ENCODE peak calls at places on chromosomes 2 and 18, in seven cellular contexts. G is stomach; N is body of pancreas; F is heart right ventricle; B is CD8-positive, alpha-beta T cell; I is Peyer's patch; H is left ventricle myocardium inferior. T is an unnamed sample.

GRCh38 chr2:137706786-137707613 is 257.3 kb upstream of the HNMT start:
- DNase-seq in B (no peak), I (no peak), N (no peak), H (no peak), G (no peak), F (no peak), T (no peak)

GRCh38 chr2:61658841-61659780 is 121.0 kb upstream of the XPO1 start:
- DNase-seq in B (no peak), N (peak; percentile 57), F (no peak), G (peak; percentile 31), H (no peak), I (no peak), T (no peak)

GRCh38 chr2:172478353-172478752 is 51.0 kb downstream of the ITGA6 start:
- DNase-seq in B (no peak), H (no peak), G (no peak), I (no peak), N (no peak), F (no peak), T (no peak)

GRCh38 chr2:768484-768883 is 91.3 kb upstream of the TMEM18 start:
- DNase-seq in H (no peak), B (no peak), G (no peak), I (no peak), F (no peak), N (no peak), T (no peak)

GRCh38 chr2:188404341-188405004 is 112.8 kb downstream of the GULP1 start:
- DNase-seq in N (no peak), I (no peak), B (no peak), G (no peak), H (no peak), F (no peak), T (no peak)

GRCh38 chr2:118013221-118013723 is 598 bp downstream of the CCDC93 start:
- DNase-seq in G (peak; percentile 55), H (peak; percentile 54), F (peak; percentile 65), I (peak; percentile 41), N (peak; percentile 63), B (peak; percentile 9), T (no peak)

GRCh38 chr2:233063269-233063975 is 3.3 kb downstream of the INPP5D start:
- DNase-seq in G (peak; percentile 41), N (no peak), I (peak; percentile 86), F (no peak), B (no peak), H (no peak), T (no peak)

GRCh38 chr18:36298113-36298701 is 694 bp downstream of the FHOD3 start:
- DNase-seq in N (no peak), G (no peak), B (no peak), H (no peak), I (no peak), F (peak; percentile 20), T (no peak)

GRCh38 chr18:64165906-64166305 is 17.0 kb upstream of the LINC00305 start:
- DNase-seq in G (no peak), I (no peak), B (no peak), N (no peak), H (no peak), F (no peak), T (no peak)

GRCh38 chr2:44479127-44479887 is 117.6 kb downstream of the CAMKMT start:
- DNase-seq in H (no peak), N (peak; percentile 71), F (no peak), B (no peak), G (no peak), I (peak; percentile 18), T (peak; percentile 28)

GRCh38 chr2:118864207-118864606 is 16.8 kb upstream of the EN1 start:
- DNase-seq in B (no peak), H (no peak), F (no peak), I (no peak), G (no peak), N (no peak), T (no peak)

GRCh38 chr2:229313591-229313990 is 42.5 kb upstream of the PID1 start:
- DNase-seq in I (no peak), N (peak; percentile 22), F (no peak), B (no peak), G (no peak), H (no peak), T (peak; percentile 12)

GRCh38 chr2:37705191-37705590 is 33.7 kb upstream of the CDC42EP3 start:
- DNase-seq in G (no peak), B (no peak), N (no peak), H (no peak), I (no peak), F (no peak), T (no peak)

GRCh38 chr2:44107086-44107740 is 61.5 kb upstream of the PPM1B start:
- DNase-seq in H (no peak), I (no peak), N (no peak), G (no peak), F (no peak), B (no peak), T (no peak)

GRCh38 chr2:80061881-80062280 is 242.7 kb downstream of the LRRTM1 start:
- DNase-seq in G (no peak), N (no peak), H (no peak), I (no peak), B (no peak), F (no peak), T (no peak)

GRCh38 chr18:27750014-27750413 is 426.9 kb downstream of the CDH2 start:
- DNase-seq in N (peak; percentile 32), F (no peak), G (peak; percentile 45), B (no peak), I (no peak), H (no peak), T (no peak)
- TF ChIP-seq CTCF in N (peak; percentile 19), F (peak; percentile 70), G (peak; percentile 38), B (no peak), I (peak; percentile 13), H (peak; percentile 73), T (peak; percentile 53)

GRCh38 chr2:77720115-77720514 is 197.9 kb upstream of the LRRTM4 start:
- DNase-seq in B (no peak), I (no peak), H (no peak), N (no peak), F (no peak), G (no peak), T (no peak)

GRCh38 chr2:77725045-77725444 is 202.9 kb upstream of the LRRTM4 start:
- DNase-seq in I (no peak), H (no peak), N (no peak), B (no peak), G (no peak), F (no peak), T (no peak)

GRCh38 chr2:77721593-77721992 is 199.4 kb upstream of the LRRTM4 start:
- DNase-seq in N (no peak), F (no peak), B (no peak), H (no peak), G (no peak), I (no peak), T (no peak)
- H3K4me3 ChIP-seq in N (no peak overlapping the region), F (no peak overlapping the region), B (no peak overlapping the region), H (no peak overlapping the region), G (no peak overlapping the region), I (no peak overlapping the region), T (no peak overlapping the region)

GRCh38 chr18:12431561-12431960 is 23.8 kb downstream of the PRELID3A start:
- DNase-seq in G (no peak), I (no peak), F (no peak), B (no peak), N (no peak), H (no peak), T (no peak)
- H3K36me3 ChIP-seq in G (peaks cover 75% of the 10 kb centered on the region), I (no peaks in the 10 kb centered on the region), F (peaks cover 35% of the 10 kb centered on the region), B (no peaks in the 10 kb centered on the region), N (no peaks in the 10 kb centered on the region), H (peaks cover 41% of the 10 kb centered on the region), T (peaks cover 19% of the 10 kb centered on the region)

GRCh38 chr18:23738151-23738550 is 48.9 kb downstream of the LAMA3 start:
- DNase-seq in H (no peak), G (no peak), F (no peak), I (no peak), N (no peak), B (no peak), T (no peak)
- TF ChIP-seq CTCF in H (no peak), G (no peak), F (no peak), I (no peak), N (no peak), B (no peak), T (no peak)

DNA sequence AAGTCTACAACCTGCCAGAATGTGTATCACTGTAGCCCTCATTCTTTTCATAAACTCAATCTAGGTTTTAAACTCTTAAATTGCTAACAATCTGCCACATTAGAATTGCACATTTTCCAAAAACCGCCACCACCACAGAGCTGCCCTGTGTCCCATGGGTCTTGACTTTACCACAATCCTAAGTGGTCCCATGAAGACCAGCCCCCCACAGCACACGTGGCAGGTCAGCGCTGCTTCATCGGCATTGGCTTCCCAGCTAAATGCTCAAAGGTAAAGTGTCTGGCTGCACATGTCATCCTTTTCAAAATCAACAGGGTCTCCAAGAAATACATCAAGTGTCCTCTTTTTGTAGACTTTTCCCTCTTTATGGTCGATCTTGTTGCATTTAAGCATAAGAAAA is 2.4 kb downstream of the TBC1D8 start:
- DNase-seq in G (no peak), F (no peak), N (no peak), I (no peak), B (no peak), H (no peak), T (no peak)
- H3K4me3 ChIP-seq in G (peak overlapping the region; percentile 75), F (no peak overlapping the region), N (no peak overlapping the region), I (no peak overlapping the region), B (no peak overlapping the region), H (peak overlapping the region; percentile 93), T (no peak overlapping the region)

DNA sequence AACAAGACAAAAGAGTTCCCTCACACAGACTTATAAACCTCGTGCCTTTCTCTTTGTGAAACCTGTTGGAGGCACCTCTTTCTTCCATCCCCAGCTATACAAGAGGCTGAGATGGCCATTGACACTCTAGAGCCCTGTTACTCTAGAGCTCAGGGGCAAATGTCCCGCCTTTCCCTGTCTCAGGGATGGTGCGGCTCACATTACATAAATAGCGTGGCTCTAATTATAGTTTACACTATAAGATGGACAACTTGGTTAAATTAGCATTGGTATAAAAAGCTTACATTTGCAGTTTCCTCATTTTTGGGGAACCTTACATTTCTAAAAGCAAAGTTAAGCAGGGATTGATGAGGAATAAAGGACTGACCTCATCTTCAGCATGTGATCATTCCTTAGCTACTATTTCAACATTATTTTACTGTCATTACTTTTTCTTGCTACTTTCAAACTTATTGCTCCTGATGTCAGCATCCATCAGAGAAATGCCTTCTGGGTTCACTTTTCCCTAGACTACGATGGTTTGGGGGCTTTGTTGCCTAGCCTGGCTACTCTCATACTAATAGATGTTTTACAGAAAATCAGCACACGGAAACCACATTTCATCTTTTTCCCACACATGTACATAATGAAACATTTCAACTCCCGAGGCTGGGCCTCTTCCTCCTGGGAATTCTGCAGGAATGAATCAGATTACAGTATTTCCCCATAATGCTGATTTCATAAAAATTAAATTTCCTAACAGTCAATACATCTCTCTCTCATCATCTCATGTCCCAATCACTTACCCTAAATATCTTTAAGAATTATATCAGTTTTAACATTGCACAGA is 40.4 kb downstream of the FTCDNL1 start:
- DNase-seq in G (no peak), N (no peak), B (no peak), F (no peak), H (no peak), I (no peak), T (no peak)
- H3K36me3 ChIP-seq in G (no peaks in the 10 kb centered on the region), N (no peaks in the 10 kb centered on the region), B (no peaks in the 10 kb centered on the region), F (no peaks in the 10 kb centered on the region), H (no peaks in the 10 kb centered on the region), I (no peaks in the 10 kb centered on the region), T (no peaks in the 10 kb centered on the region)

GRCh38 chr2:98822301-98823164 is 91.6 kb upstream of the MGAT4A start:
- DNase-seq in N (peak; percentile 36), F (peak; percentile 75), I (peak; percentile 38), H (peak; percentile 71), B (peak; percentile 37), G (peak; percentile 40), T (no peak)
- TF ChIP-seq CTCF in N (no peak), F (peak; percentile 60), I (peak; percentile 42), H (peak; percentile 44), B (peak; percentile 19), G (no peak), T (peak; percentile 36)